ENCODE peak calls at places on chromosomes 13 and 19, in five cellular contexts. One of them, this sample, is unnamed.

GRCh38 chr19:22257381-22257780 is 28.9 kb upstream of the ZNF729 start:
- DNase-seq in GM03348: no peak
- DNase-seq in stimulated activated CD8-positive, alpha-beta memory T cell treated with anti-CD3 and anti-CD28 coated beads, Interleukin-7, amount 100 ng/mL, for 4 hours: no peak
- DNase-seq in AG09309: no peak
- DNase-seq in stimulated activated naive CD8-positive, alpha-beta T cell treated with anti-CD3 and anti-CD28 coated beads, Interleukin-15, amount 100 ng/mL, for 72 hours: no peak
- DNase-seq in this sample: no peak

GRCh38 chr13:24217601-24218281 is 57.2 kb downstream of the SPATA13 start:
- DNase-seq in stimulated activated CD8-positive, alpha-beta memory T cell treated with anti-CD3 and anti-CD28 coated beads, Interleukin-7, amount 100 ng/mL, for 4 hours: no peak
- DNase-seq in AG09309: no peak
- DNase-seq in stimulated activated naive CD8-positive, alpha-beta T cell treated with anti-CD3 and anti-CD28 coated beads, Interleukin-15, amount 100 ng/mL, for 72 hours: no peak
- DNase-seq in GM03348: peak
- DNase-seq in this sample: no peak

GRCh38 chr13:79806821-79807220 is 325.9 kb downstream of the NDFIP2 start:
- DNase-seq in AG09309: no peak
- DNase-seq in stimulated activated CD8-positive, alpha-beta memory T cell treated with anti-CD3 and anti-CD28 coated beads, Interleukin-7, amount 100 ng/mL, for 4 hours: no peak
- DNase-seq in stimulated activated naive CD8-positive, alpha-beta T cell treated with anti-CD3 and anti-CD28 coated beads, Interleukin-15, amount 100 ng/mL, for 72 hours: no peak
- DNase-seq in GM03348: no peak
- DNase-seq in this sample: no peak

GRCh38 chr19:13129384-13129783 is 11.3 kb downstream of the NACC1 start:
- DNase-seq in AG09309: no peak
- DNase-seq in GM03348: no peak
- DNase-seq in stimulated activated CD8-positive, alpha-beta memory T cell treated with anti-CD3 and anti-CD28 coated beads, Interleukin-7, amount 100 ng/mL, for 4 hours: no peak
- DNase-seq in stimulated activated naive CD8-positive, alpha-beta T cell treated with anti-CD3 and anti-CD28 coated beads, Interleukin-15, amount 100 ng/mL, for 72 hours: no peak
- DNase-seq in this sample: no peak

GRCh38 chr19:38142176-38143035 is 81.6 kb downstream of the DPF1 start:
- DNase-seq in stimulated activated naive CD8-positive, alpha-beta T cell treated with anti-CD3 and anti-CD28 coated beads, Interleukin-15, amount 100 ng/mL, for 72 hours: peak
- DNase-seq in AG09309: no peak
- DNase-seq in stimulated activated CD8-positive, alpha-beta memory T cell treated with anti-CD3 and anti-CD28 coated beads, Interleukin-7, amount 100 ng/mL, for 4 hours: peak
- DNase-seq in GM03348: peak
- DNase-seq in this sample: no peak

GRCh38 chr13:83880275-83881027 is 1.8 kb downstream of the SLITRK1 start:
- DNase-seq in GM03348: no peak
- DNase-seq in AG09309: no peak
- DNase-seq in stimulated activated naive CD8-positive, alpha-beta T cell treated with anti-CD3 and anti-CD28 coated beads, Interleukin-15, amount 100 ng/mL, for 72 hours: no peak
- DNase-seq in stimulated activated CD8-positive, alpha-beta memory T cell treated with anti-CD3 and anti-CD28 coated beads, Interleukin-7, amount 100 ng/mL, for 4 hours: no peak
- DNase-seq in this sample: no peak

GRCh38 chr13:100095498-100095897 is 6.6 kb downstream of the PCCA start:
- DNase-seq in AG09309: no peak
- DNase-seq in stimulated activated naive CD8-positive, alpha-beta T cell treated with anti-CD3 and anti-CD28 coated beads, Interleukin-15, amount 100 ng/mL, for 72 hours: no peak
- DNase-seq in stimulated activated CD8-positive, alpha-beta memory T cell treated with anti-CD3 and anti-CD28 coated beads, Interleukin-7, amount 100 ng/mL, for 4 hours: no peak
- DNase-seq in GM03348: no peak
- DNase-seq in this sample: no peak

GRCh38 chr13:96223231-96223630 is 133.3 kb downstream of the HS6ST3 start:
- DNase-seq in GM03348: no peak
- DNase-seq in stimulated activated CD8-positive, alpha-beta memory T cell treated with anti-CD3 and anti-CD28 coated beads, Interleukin-7, amount 100 ng/mL, for 4 hours: no peak
- DNase-seq in stimulated activated naive CD8-positive, alpha-beta T cell treated with anti-CD3 and anti-CD28 coated beads, Interleukin-15, amount 100 ng/mL, for 72 hours: no peak
- DNase-seq in AG09309: no peak
- DNase-seq in this sample: no peak

GRCh38 chr19:5628919-5629481 is 6.1 kb downstream of the SAFB start:
- DNase-seq in stimulated activated CD8-positive, alpha-beta memory T cell treated with anti-CD3 and anti-CD28 coated beads, Interleukin-7, amount 100 ng/mL, for 4 hours: no peak
- DNase-seq in AG09309: no peak
- DNase-seq in GM03348: no peak
- DNase-seq in stimulated activated naive CD8-positive, alpha-beta T cell treated with anti-CD3 and anti-CD28 coated beads, Interleukin-15, amount 100 ng/mL, for 72 hours: no peak
- DNase-seq in this sample: no peak

GRCh38 chr19:45470147-45471081 is 2.6 kb downstream of the FOSB start:
- DNase-seq in stimulated activated naive CD8-positive, alpha-beta T cell treated with anti-CD3 and anti-CD28 coated beads, Interleukin-15, amount 100 ng/mL, for 72 hours: no peak
- DNase-seq in GM03348: no peak
- DNase-seq in stimulated activated CD8-positive, alpha-beta memory T cell treated with anti-CD3 and anti-CD28 coated beads, Interleukin-7, amount 100 ng/mL, for 4 hours: no peak
- DNase-seq in AG09309: peak
- DNase-seq in this sample: peak

GRCh38 chr19:10306327-10306726 is 3.3 kb downstream of the ZGLP1 start:
- DNase-seq in stimulated activated naive CD8-positive, alpha-beta T cell treated with anti-CD3 and anti-CD28 coated beads, Interleukin-15, amount 100 ng/mL, for 72 hours: no peak
- DNase-seq in stimulated activated CD8-positive, alpha-beta memory T cell treated with anti-CD3 and anti-CD28 coated beads, Interleukin-7, amount 100 ng/mL, for 4 hours: no peak
- DNase-seq in AG09309: no peak
- DNase-seq in GM03348: no peak
- DNase-seq in this sample: no peak

This sample was measured in effector CD8-positive, alpha-beta T cell.